ENCODE peak calls at places on chromosomes 16 and 17, in five cellular contexts. S is stimulated activated CD4-positive, alpha-beta T cell treated with anti-CD3 and anti-CD28 coated beads, Interleukin-2, amount 100 ng/mL, for 48 hours; J is activated CD8-positive, alpha-beta memory T cell treated with anti-CD3 and anti-CD28 coated beads for 4 hours; K is SHP77; U is astrocyte of the spinal cord. E is an unnamed sample.

GRCh38 chr17:82095777-82096708 is 2.0 kb downstream of the FASN start:
- DNase-seq in S (no peak), J (no peak), K (no peak), U (no peak), E (peak; percentile 71)

GRCh38 chr16:11093578-11094074 is 149.3 kb downstream of the CLEC16A start:
- DNase-seq in S (no peak), J (no peak), K (no peak), U (no peak), E (no peak)

GRCh38 chr16:20310421-20311395 is 16.6 kb downstream of the GP2 start:
- DNase-seq in S (no peak), J (no peak), K (no peak), U (no peak), E (no peak)

GRCh38 chr16:785563-786535 is 2.3 kb downstream of the RPUSD1 start:
- DNase-seq in S (peak; percentile 80), J (peak; percentile 55), K (no peak), U (peak; percentile 32), E (peak; percentile 75)

GRCh38 chr16:58494981-58495860 is 4.7 kb upstream of the NDRG4 start:
- DNase-seq in S (peak; percentile 59), J (no peak), K (peak; percentile 92), U (peak; percentile 98), E (peak; percentile 74)

GRCh38 chr17:63657776-63658175 is 35.6 kb downstream of the MAP3K3 start:
- DNase-seq in S (no peak), J (no peak), K (no peak), U (no peak), E (no peak)

GRCh38 chr17:48374650-48375230 is 55.3 kb downstream of the SKAP1 start:
- DNase-seq in S (no peak), J (no peak), K (peak; percentile 62), U (no peak), E (no peak)

GRCh38 chr16:3520398-3520797 is 19.6 kb downstream of the CLUAP1 start:
- DNase-seq in S (no peak), J (no peak), K (no peak), U (peak; percentile 38), E (no peak)

GRCh38 chr16:10521681-10522274 is 58.6 kb downstream of the EMP2 start:
- DNase-seq in S (peak; percentile 45), J (peak; percentile 7), K (peak; percentile 49), U (peak; percentile 68), E (peak; percentile 74)

GRCh38 chr16:53911506-53911905 is 207.6 kb downstream of the FTO start:
- DNase-seq in S (no peak), J (no peak), K (no peak), U (peak; percentile 29), E (no peak)

GRCh38 chr17:61662771-61663170 is 71.8 kb upstream of the NACA2 start:
- DNase-seq in S (no peak), J (no peak), K (no peak), U (no peak), E (no peak)

GRCh38 chr16:19959736-19960135 is 75.1 kb upstream of the GPRC5B start:
- DNase-seq in S (no peak), J (no peak), K (no peak), U (no peak), E (no peak)

GRCh38 chr17:36671144-36671543 is 69.8 kb downstream of the MRM1 start:
- DNase-seq in S (no peak), J (no peak), K (no peak), U (no peak), E (no peak)

GRCh38 chr17:31564883-31565297 is 173.4 kb downstream of the RAB11FIP4 start:
- DNase-seq in S (no peak), J (no peak), K (no peak), U (peak; percentile 72), E (no peak)

GRCh38 chr17:80386341-80386740 is 28.6 kb upstream of the ENDOV start:
- DNase-seq in S (no peak), J (no peak), K (no peak), U (no peak), E (no peak)

GRCh38 chr16:86529160-86529559 is 18.8 kb downstream of the FOXF1 start:
- DNase-seq in S (no peak), J (no peak), K (no peak), U (no peak), E (no peak)

GRCh38 chr17:7204828-7205461 is 14.7 kb downstream of the DLG4 start:
- DNase-seq in S (peak; percentile 85), J (peak; percentile 85), K (peak; percentile 96), U (peak; percentile 86), E (no peak)

GRCh38 chr16:85019659-85020245 is 7.8 kb upstream of the KIAA0513 start:
- DNase-seq in S (no peak), J (no peak), K (peak; percentile 36), U (no peak), E (peak; percentile 56)

GRCh38 chr17:3689262-3690093 is 6.5 kb downstream of the P2RX5 start:
- DNase-seq in S (no peak), J (no peak), K (no peak), U (no peak), E (no peak)

GRCh38 chr16:72221216-72221995 is 49.5 kb upstream of the PMFBP1 start:
- DNase-seq in S (no peak), J (no peak), K (no peak), U (no peak), E (no peak)